ENCODE peak calls at places on chromosomes 12 and 14, in four cellular contexts. B, P, O and A are unnamed samples.

GRCh38 chr12:70577283-70577634 is 60.0 kb downstream of the PTPRB start:
- DNase-seq in O (no peak), P (no peak), B (no peak), A (no peak)

GRCh38 chr14:88550078-88550477 is 4.7 kb downstream of the PTPN21 start:
- DNase-seq in O (no peak), B (no peak), P (no peak), A (no peak)

GRCh38 chr12:15707516-15708199 is 81.5 kb downstream of the EPS8 start:
- DNase-seq in B (no peak), O (no peak), P (no peak), A (no peak)

GRCh38 chr12:22994276-22994675 is 369.3 kb downstream of the ETNK1 start:
- DNase-seq in B (no peak), O (no peak), P (no peak), A (no peak)

GRCh38 chr12:97552410-97553050 is 89.9 kb downstream of the RMST start:
- DNase-seq in O (no peak), B (no peak), P (no peak), A (no peak)

GRCh38 chr12:91984571-91984970 is 161.1 kb downstream of the BTG1 start:
- DNase-seq in B (no peak), O (peak), P (no peak), A (peak)

GRCh38 chr14:96940009-96940408 is 142.8 kb downstream of the VRK1 start:
- DNase-seq in O (no peak), B (no peak), P (no peak), A (no peak)

GRCh38 chr12:88339966-88340365 is 197.9 kb downstream of the TMTC3 start:
- DNase-seq in B (no peak), P (no peak), O (peak), A (no peak)

GRCh38 chr14:94646481-94646880 is 34.3 kb downstream of the SERPINA3 start:
- DNase-seq in P (no peak), O (peak), B (no peak), A (peak)

GRCh38 chr12:58067610-58068387 is 126.4 kb downstream of the ATP23 start:
- DNase-seq in P (no peak), B (peak), O (peak), A (peak)

GRCh38 chr12:126831115-126831514 is 1435.9 kb upstream of the TMEM132C start:
- DNase-seq in B (no peak), O (no peak), P (no peak), A (no peak)

GRCh38 chr12:123047289-123047688 is 66.8 kb downstream of the ARL6IP4 start:
- DNase-seq in P (no peak), B (no peak), O (no peak), A (no peak)

GRCh38 chr12:60173213-60174170 is 577.7 kb downstream of the SLC16A7 start:
- DNase-seq in O (no peak), P (no peak), B (no peak), A (no peak)

GRCh38 chr12:108337235-108338223 is 1.6 kb downstream of the CMKLR1 start:
- DNase-seq in O (peak), B (no peak), P (no peak), A (no peak)

GRCh38 chr14:45199246-45199645 is 53.8 kb downstream of the MIS18BP1 start:
- DNase-seq in B (peak), O (peak), P (no peak), A (peak)

GRCh38 chr12:119689935-119690500 is 22.1 kb downstream of the PRKAB1 start:
- DNase-seq in B (no peak), O (no peak), P (no peak), A (no peak)

GRCh38 chr12:27428466-27428865 is 18.1 kb upstream of the SMCO2 start:
- DNase-seq in B (no peak), O (peak), P (no peak), A (no peak)

GRCh38 chr12:101053203-101053602 is 156.8 kb downstream of the SLC5A8 start:
- DNase-seq in B (no peak), P (no peak), O (no peak), A (no peak)

GRCh38 chr14:75597149-75597548 is 18.7 kb downstream of the FLVCR2 start:
- DNase-seq in P (no peak), B (no peak), O (no peak), A (no peak)

GRCh38 chr12:49301759-49302158 is 6.8 kb downstream of the PRPH start:
- DNase-seq in O (no peak), P (no peak), B (no peak), A (no peak)

GRCh38 chr12:62640910-62641448 is 174.4 kb downstream of the MON2 start:
- DNase-seq in B (no peak), O (peak), P (no peak), A (no peak)

GRCh38 chr14:95488376-95489162 is 27.9 kb downstream of the SYNE3 start:
- DNase-seq in O (peak), P (no peak), B (no peak), A (peak)

GRCh38 chr12:85468356-85469157 is 188.5 kb downstream of the ALX1 start:
- DNase-seq in B (peak), P (peak), O (peak), A (peak)

GRCh38 chr12:69415471-69416275 is 54.5 kb upstream of the FRS2 start:
- DNase-seq in O (peak), B (peak), P (peak), A (peak)

GRCh38 chr14:40682131-40682913 is 924.4 kb upstream of the LRFN5 start:
- DNase-seq in P (no peak), O (no peak), B (no peak), A (no peak)

GRCh38 chr12:55019784-55020183 is at the start of gene NEUROD4:
- DNase-seq in B (peak), P (peak), O (peak), A (peak)

GRCh38 chr14:97350415-97350814 is 553.2 kb downstream of the VRK1 start:
- DNase-seq in O (no peak), B (no peak), P (no peak), A (no peak)

GRCh38 chr14:68704736-68705720 is 87.8 kb downstream of the ZFP36L1 start:
- DNase-seq in P (peak), B (no peak), O (peak), A (peak)

GRCh38 chr12:85733984-85734383 is 102.2 kb downstream of the RASSF9 start:
- DNase-seq in B (no peak), P (no peak), O (peak), A (peak)

GRCh38 chr12:124699878-124700277 is 132.5 kb upstream of the NCOR2 start:
- DNase-seq in O (no peak), P (no peak), B (no peak), A (no peak)

DNA sequence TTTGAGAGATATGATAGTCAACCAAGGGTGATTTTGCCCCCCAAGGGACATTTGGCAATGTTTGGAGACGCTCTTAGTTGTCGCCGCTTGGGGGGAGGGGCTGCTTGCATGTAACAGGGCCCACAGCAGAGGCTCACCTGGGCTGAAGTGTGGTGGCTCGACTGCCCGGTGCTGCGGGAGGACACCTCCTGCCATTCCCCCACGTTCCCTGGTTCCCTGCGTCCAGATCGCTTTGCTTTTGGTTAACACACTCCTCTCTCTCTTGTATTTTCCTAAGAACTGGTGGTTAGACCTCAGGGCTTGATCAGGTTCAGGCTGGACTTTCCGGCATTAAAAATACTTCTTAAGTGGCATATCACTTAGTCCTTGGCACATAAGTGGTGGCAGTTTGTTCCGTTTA is 18.9 kb downstream of the PPP2R5C start:
- DNase-seq in O (peak), B (no peak), P (peak), A (no peak)
- TF ChIP-seq CTCF in O (no peak), B (no peak), P (no peak), A (no peak)

GRCh38 chr12:39959467-39959866 is 146.4 kb downstream of the SLC2A13 start:
- DNase-seq in B (no peak), O (no peak), P (no peak), A (no peak)

GRCh38 chr12:39959016-39959415 is 146.9 kb downstream of the SLC2A13 start:
- DNase-seq in B (no peak), P (no peak), O (no peak), A (no peak)

DNA sequence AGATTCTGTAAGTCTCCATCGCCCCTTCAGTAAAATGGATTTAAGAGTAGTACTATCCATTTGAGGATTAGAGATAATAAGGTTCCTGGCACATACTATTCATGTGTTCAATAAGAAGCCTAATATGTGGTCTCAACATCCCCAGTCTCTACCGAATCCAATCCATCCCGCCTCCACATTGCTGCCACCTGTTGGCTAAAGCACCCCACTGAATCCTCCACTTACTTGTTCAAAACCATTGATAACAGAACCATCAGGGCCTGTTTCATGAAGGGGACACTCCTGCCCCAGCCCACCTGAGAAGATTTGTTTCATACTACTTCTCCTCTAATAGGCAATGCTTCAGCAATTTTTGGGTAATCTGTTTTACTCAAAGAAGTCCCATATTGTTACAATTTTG is 147.5 kb downstream of the SLC2A13 start:
- DNase-seq in P (no peak), O (no peak), B (no peak), A (no peak)
- TF ChIP-seq CTCF in P (no peak), O (no peak), B (no peak), A (peak)

GRCh38 chr12:76882367-76882766 is 3.5 kb upstream of the CSRP2 start:
- DNase-seq in P (no peak), O (no peak), B (no peak), A (no peak)
- TF ChIP-seq CTCF in P (no peak), O (no peak), B (no peak), A (no peak)

GRCh38 chr12:45273717-45274271 is 57.9 kb downstream of the ANO6 start:
- DNase-seq in P (peak), O (peak), B (peak), A (peak)
- TF ChIP-seq CTCF in P (no peak), O (no peak), B (no peak), A (peak)

GRCh38 chr14:22221508-22221907 is 367.5 kb downstream of the DAD1 start:
- DNase-seq in P (no peak), B (no peak), O (no peak), A (peak)
- TF ChIP-seq CTCF in P (peak), B (peak), O (peak), A (peak)

GRCh38 chr14:22613091-22613695 is 15.1 kb downstream of the ABHD4 start:
- DNase-seq in O (no peak), B (no peak), P (no peak), A (peak)
- TF ChIP-seq CTCF in O (no peak), B (no peak), P (no peak), A (peak)

DNA sequence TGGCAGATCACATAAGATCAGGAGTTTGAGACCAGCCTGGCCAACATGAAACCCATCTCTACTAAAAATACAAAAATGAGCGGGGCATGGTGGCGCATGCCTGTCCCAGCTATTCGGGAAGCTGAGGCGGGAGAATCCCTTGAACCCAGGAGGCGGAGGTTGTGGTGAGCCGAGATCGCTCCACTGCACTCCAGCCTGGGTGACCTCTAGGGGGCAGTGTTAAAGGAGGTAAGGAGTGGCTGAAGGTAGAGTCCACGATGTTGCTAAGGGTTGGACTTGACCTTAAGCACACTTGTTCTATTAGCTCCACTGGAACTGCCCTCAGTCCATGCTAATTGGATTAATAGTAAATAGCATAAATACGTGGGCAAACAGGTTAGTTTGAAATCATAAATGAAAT is 62.4 kb upstream of the PSMC1 start:
- DNase-seq in O (no peak), B (no peak), P (no peak), A (no peak)
- TF ChIP-seq CTCF in O (no peak), B (no peak), P (no peak), A (peak)

GRCh38 chr14:64040044-64040443 is 187.2 kb downstream of the SYNE2 start:
- DNase-seq in O (peak), P (no peak), B (no peak), A (peak)
- TF ChIP-seq CTCF in O (peak), P (peak), B (peak), A (peak)